ENCODE peak calls at places on chromosomes 2 and 18, in eight cellular contexts. One of them, this sample, is unnamed.

GRCh38 chr18:8696749-8697211 is 8.6 kb upstream of the MTCL1 start:
- DNase-seq in T-helper 1 cell: peak
- DNase-seq in NCI-H345: peak
- DNase-seq in neural progenitor cell: peak
- DNase-seq in fibroblast of pulmonary artery: peak
- DNase-seq in IMR-90: peak
- DNase-seq in activated T-helper 1 cell treated with anti-CD3 and anti-CD28 coated beads, Interleukin-12 subunit alpha, Interleukin-12 subunit beta, Interleukin-2, Interleukin-4 antibody, amounts not matched to agents 30 ng/mL and 10 ng/mL and 1 ng/mL, durations not matched to agents 14 hours and 24 hours and 36 hours: peak
- DNase-seq in Right ventricle myocardium superior: peak
- DNase-seq in this sample: peak

GRCh38 chr2:134866498-134867099 is 28.2 kb downstream of the ACMSD start:
- DNase-seq in activated T-helper 1 cell treated with anti-CD3 and anti-CD28 coated beads, Interleukin-12 subunit alpha, Interleukin-12 subunit beta, Interleukin-2, Interleukin-4 antibody, amounts not matched to agents 30 ng/mL and 10 ng/mL and 1 ng/mL, durations not matched to agents 14 hours and 24 hours and 36 hours: no peak
- DNase-seq in NCI-H345: no peak
- DNase-seq in IMR-90: peak
- DNase-seq in Right ventricle myocardium superior: no peak
- DNase-seq in T-helper 1 cell: no peak
- DNase-seq in neural progenitor cell: no peak
- DNase-seq in fibroblast of pulmonary artery: peak
- DNase-seq in this sample: no peak

GRCh38 chr2:201821080-201821479 is 14.7 kb downstream of the CDK15 start:
- DNase-seq in NCI-H345: no peak
- DNase-seq in activated T-helper 1 cell treated with anti-CD3 and anti-CD28 coated beads, Interleukin-12 subunit alpha, Interleukin-12 subunit beta, Interleukin-2, Interleukin-4 antibody, amounts not matched to agents 30 ng/mL and 10 ng/mL and 1 ng/mL, durations not matched to agents 14 hours and 24 hours and 36 hours: no peak
- DNase-seq in fibroblast of pulmonary artery: no peak
- DNase-seq in neural progenitor cell: no peak
- DNase-seq in IMR-90: no peak
- DNase-seq in T-helper 1 cell: no peak
- DNase-seq in Right ventricle myocardium superior: no peak
- DNase-seq in this sample: no peak

GRCh38 chr2:118221952-118222594 is 133.8 kb downstream of the INSIG2 start:
- DNase-seq in T-helper 1 cell: peak
- DNase-seq in neural progenitor cell: peak
- DNase-seq in NCI-H345: peak
- DNase-seq in Right ventricle myocardium superior: no peak
- DNase-seq in activated T-helper 1 cell treated with anti-CD3 and anti-CD28 coated beads, Interleukin-12 subunit alpha, Interleukin-12 subunit beta, Interleukin-2, Interleukin-4 antibody, amounts not matched to agents 30 ng/mL and 10 ng/mL and 1 ng/mL, durations not matched to agents 14 hours and 24 hours and 36 hours: peak
- DNase-seq in fibroblast of pulmonary artery: peak
- DNase-seq in IMR-90: peak
- DNase-seq in this sample: peak

GRCh38 chr2:129035992-129036391 is 717.3 kb upstream of the HS6ST1 start:
- DNase-seq in activated T-helper 1 cell treated with anti-CD3 and anti-CD28 coated beads, Interleukin-12 subunit alpha, Interleukin-12 subunit beta, Interleukin-2, Interleukin-4 antibody, amounts not matched to agents 30 ng/mL and 10 ng/mL and 1 ng/mL, durations not matched to agents 14 hours and 24 hours and 36 hours: no peak
- DNase-seq in T-helper 1 cell: no peak
- DNase-seq in NCI-H345: no peak
- DNase-seq in neural progenitor cell: no peak
- DNase-seq in fibroblast of pulmonary artery: no peak
- DNase-seq in IMR-90: no peak
- DNase-seq in Right ventricle myocardium superior: no peak
- DNase-seq in this sample: no peak

GRCh38 chr2:118102433-118103082 is 14.3 kb downstream of the INSIG2 start:
- DNase-seq in IMR-90: peak
- DNase-seq in T-helper 1 cell: no peak
- DNase-seq in fibroblast of pulmonary artery: peak
- DNase-seq in NCI-H345: no peak
- DNase-seq in neural progenitor cell: no peak
- DNase-seq in Right ventricle myocardium superior: no peak
- DNase-seq in activated T-helper 1 cell treated with anti-CD3 and anti-CD28 coated beads, Interleukin-12 subunit alpha, Interleukin-12 subunit beta, Interleukin-2, Interleukin-4 antibody, amounts not matched to agents 30 ng/mL and 10 ng/mL and 1 ng/mL, durations not matched to agents 14 hours and 24 hours and 36 hours: no peak
- DNase-seq in this sample: no peak

GRCh38 chr2:158297606-158298005 is 158.9 kb downstream of the CCDC148 start:
- DNase-seq in T-helper 1 cell: no peak
- DNase-seq in NCI-H345: no peak
- DNase-seq in activated T-helper 1 cell treated with anti-CD3 and anti-CD28 coated beads, Interleukin-12 subunit alpha, Interleukin-12 subunit beta, Interleukin-2, Interleukin-4 antibody, amounts not matched to agents 30 ng/mL and 10 ng/mL and 1 ng/mL, durations not matched to agents 14 hours and 24 hours and 36 hours: no peak
- DNase-seq in fibroblast of pulmonary artery: peak
- DNase-seq in neural progenitor cell: no peak
- DNase-seq in IMR-90: no peak
- DNase-seq in Right ventricle myocardium superior: no peak
- DNase-seq in this sample: no peak

GRCh38 chr2:41948397-41948763 is 99.4 kb upstream of the PKDCC start:
- DNase-seq in T-helper 1 cell: no peak
- DNase-seq in IMR-90: no peak
- DNase-seq in fibroblast of pulmonary artery: no peak
- DNase-seq in NCI-H345: no peak
- DNase-seq in activated T-helper 1 cell treated with anti-CD3 and anti-CD28 coated beads, Interleukin-12 subunit alpha, Interleukin-12 subunit beta, Interleukin-2, Interleukin-4 antibody, amounts not matched to agents 30 ng/mL and 10 ng/mL and 1 ng/mL, durations not matched to agents 14 hours and 24 hours and 36 hours: no peak
- DNase-seq in neural progenitor cell: peak
- DNase-seq in Right ventricle myocardium superior: no peak
- DNase-seq in this sample: no peak

GRCh38 chr2:74503506-74504475 is 3.7 kb downstream of the PCGF1 start:
- DNase-seq in Right ventricle myocardium superior: no peak
- DNase-seq in NCI-H345: no peak
- DNase-seq in IMR-90: no peak
- DNase-seq in activated T-helper 1 cell treated with anti-CD3 and anti-CD28 coated beads, Interleukin-12 subunit alpha, Interleukin-12 subunit beta, Interleukin-2, Interleukin-4 antibody, amounts not matched to agents 30 ng/mL and 10 ng/mL and 1 ng/mL, durations not matched to agents 14 hours and 24 hours and 36 hours: no peak
- DNase-seq in T-helper 1 cell: no peak
- DNase-seq in neural progenitor cell: no peak
- DNase-seq in fibroblast of pulmonary artery: peak
- DNase-seq in this sample: no peak

GRCh38 chr2:207119048-207119447 is 46.7 kb downstream of the KLF7 start:
- DNase-seq in NCI-H345: no peak
- DNase-seq in Right ventricle myocardium superior: no peak
- DNase-seq in IMR-90: no peak
- DNase-seq in T-helper 1 cell: no peak
- DNase-seq in fibroblast of pulmonary artery: no peak
- DNase-seq in neural progenitor cell: no peak
- DNase-seq in activated T-helper 1 cell treated with anti-CD3 and anti-CD28 coated beads, Interleukin-12 subunit alpha, Interleukin-12 subunit beta, Interleukin-2, Interleukin-4 antibody, amounts not matched to agents 30 ng/mL and 10 ng/mL and 1 ng/mL, durations not matched to agents 14 hours and 24 hours and 36 hours: no peak
- DNase-seq in this sample: no peak

GRCh38 chr2:69601179-69601612 is 42.3 kb downstream of the AAK1 start:
- DNase-seq in T-helper 1 cell: no peak
- DNase-seq in fibroblast of pulmonary artery: peak
- DNase-seq in Right ventricle myocardium superior: no peak
- DNase-seq in IMR-90: peak
- DNase-seq in NCI-H345: no peak
- DNase-seq in neural progenitor cell: no peak
- DNase-seq in activated T-helper 1 cell treated with anti-CD3 and anti-CD28 coated beads, Interleukin-12 subunit alpha, Interleukin-12 subunit beta, Interleukin-2, Interleukin-4 antibody, amounts not matched to agents 30 ng/mL and 10 ng/mL and 1 ng/mL, durations not matched to agents 14 hours and 24 hours and 36 hours: no peak
- DNase-seq in this sample: no peak

GRCh38 chr2:98588880-98589425 is 19.4 kb downstream of the COA5 start:
- DNase-seq in activated T-helper 1 cell treated with anti-CD3 and anti-CD28 coated beads, Interleukin-12 subunit alpha, Interleukin-12 subunit beta, Interleukin-2, Interleukin-4 antibody, amounts not matched to agents 30 ng/mL and 10 ng/mL and 1 ng/mL, durations not matched to agents 14 hours and 24 hours and 36 hours: no peak
- DNase-seq in neural progenitor cell: no peak
- DNase-seq in T-helper 1 cell: no peak
- DNase-seq in IMR-90: no peak
- DNase-seq in Right ventricle myocardium superior: no peak
- DNase-seq in fibroblast of pulmonary artery: no peak
- DNase-seq in NCI-H345: no peak
- DNase-seq in this sample: no peak

GRCh38 chr18:2916184-2916583 is 69.4 kb downstream of the EMILIN2 start:
- DNase-seq in activated T-helper 1 cell treated with anti-CD3 and anti-CD28 coated beads, Interleukin-12 subunit alpha, Interleukin-12 subunit beta, Interleukin-2, Interleukin-4 antibody, amounts not matched to agents 30 ng/mL and 10 ng/mL and 1 ng/mL, durations not matched to agents 14 hours and 24 hours and 36 hours: no peak
- DNase-seq in IMR-90: no peak
- DNase-seq in NCI-H345: no peak
- DNase-seq in fibroblast of pulmonary artery: no peak
- DNase-seq in Right ventricle myocardium superior: no peak
- DNase-seq in neural progenitor cell: no peak
- DNase-seq in T-helper 1 cell: no peak
- DNase-seq in this sample: no peak

GRCh38 chr2:234705108-234705507 is 208.2 kb upstream of the ARL4C start:
- DNase-seq in IMR-90: peak
- DNase-seq in T-helper 1 cell: no peak
- DNase-seq in NCI-H345: no peak
- DNase-seq in neural progenitor cell: no peak
- DNase-seq in activated T-helper 1 cell treated with anti-CD3 and anti-CD28 coated beads, Interleukin-12 subunit alpha, Interleukin-12 subunit beta, Interleukin-2, Interleukin-4 antibody, amounts not matched to agents 30 ng/mL and 10 ng/mL and 1 ng/mL, durations not matched to agents 14 hours and 24 hours and 36 hours: no peak
- DNase-seq in Right ventricle myocardium superior: no peak
- DNase-seq in fibroblast of pulmonary artery: no peak
- DNase-seq in this sample: no peak

GRCh38 chr2:101873543-101873942 is 118.2 kb upstream of the IL1R2 start:
- DNase-seq in IMR-90: no peak
- DNase-seq in fibroblast of pulmonary artery: peak
- DNase-seq in neural progenitor cell: no peak
- DNase-seq in T-helper 1 cell: no peak
- DNase-seq in activated T-helper 1 cell treated with anti-CD3 and anti-CD28 coated beads, Interleukin-12 subunit alpha, Interleukin-12 subunit beta, Interleukin-2, Interleukin-4 antibody, amounts not matched to agents 30 ng/mL and 10 ng/mL and 1 ng/mL, durations not matched to agents 14 hours and 24 hours and 36 hours: no peak
- DNase-seq in Right ventricle myocardium superior: no peak
- DNase-seq in NCI-H345: no peak
- DNase-seq in this sample: no peak

GRCh38 chr18:50192903-50193795 is 1.8 kb downstream of the MYO5B start:
- DNase-seq in NCI-H345: no peak
- DNase-seq in IMR-90: no peak
- DNase-seq in T-helper 1 cell: no peak
- DNase-seq in fibroblast of pulmonary artery: no peak
- DNase-seq in neural progenitor cell: peak
- DNase-seq in Right ventricle myocardium superior: no peak
- DNase-seq in activated T-helper 1 cell treated with anti-CD3 and anti-CD28 coated beads, Interleukin-12 subunit alpha, Interleukin-12 subunit beta, Interleukin-2, Interleukin-4 antibody, amounts not matched to agents 30 ng/mL and 10 ng/mL and 1 ng/mL, durations not matched to agents 14 hours and 24 hours and 36 hours: no peak
- DNase-seq in this sample: no peak

GRCh38 chr18:10094608-10095137 is 180.9 kb downstream of the VAPA start:
- DNase-seq in T-helper 1 cell: no peak
- DNase-seq in activated T-helper 1 cell treated with anti-CD3 and anti-CD28 coated beads, Interleukin-12 subunit alpha, Interleukin-12 subunit beta, Interleukin-2, Interleukin-4 antibody, amounts not matched to agents 30 ng/mL and 10 ng/mL and 1 ng/mL, durations not matched to agents 14 hours and 24 hours and 36 hours: no peak
- DNase-seq in IMR-90: no peak
- DNase-seq in neural progenitor cell: no peak
- DNase-seq in NCI-H345: no peak
- DNase-seq in Right ventricle myocardium superior: no peak
- DNase-seq in fibroblast of pulmonary artery: no peak
- DNase-seq in this sample: no peak

GRCh38 chr2:190407662-190408537 is at the start of gene MFSD6:
- DNase-seq in fibroblast of pulmonary artery: no peak
- DNase-seq in activated T-helper 1 cell treated with anti-CD3 and anti-CD28 coated beads, Interleukin-12 subunit alpha, Interleukin-12 subunit beta, Interleukin-2, Interleukin-4 antibody, amounts not matched to agents 30 ng/mL and 10 ng/mL and 1 ng/mL, durations not matched to agents 14 hours and 24 hours and 36 hours: peak
- DNase-seq in neural progenitor cell: peak
- DNase-seq in T-helper 1 cell: peak
- DNase-seq in Right ventricle myocardium superior: peak
- DNase-seq in IMR-90: no peak
- DNase-seq in NCI-H345: peak
- DNase-seq in this sample: peak

GRCh38 chr2:158718851-158719250 is 76.3 kb upstream of the DAPL1 start:
- DNase-seq in NCI-H345: no peak
- DNase-seq in activated T-helper 1 cell treated with anti-CD3 and anti-CD28 coated beads, Interleukin-12 subunit alpha, Interleukin-12 subunit beta, Interleukin-2, Interleukin-4 antibody, amounts not matched to agents 30 ng/mL and 10 ng/mL and 1 ng/mL, durations not matched to agents 14 hours and 24 hours and 36 hours: no peak
- DNase-seq in fibroblast of pulmonary artery: no peak
- DNase-seq in neural progenitor cell: no peak
- DNase-seq in T-helper 1 cell: no peak
- DNase-seq in Right ventricle myocardium superior: no peak
- DNase-seq in IMR-90: no peak
- DNase-seq in this sample: no peak

GRCh38 chr2:120218181-120218580 is 5.0 kb downstream of the TMEM185B start:
- DNase-seq in Right ventricle myocardium superior: no peak
- DNase-seq in fibroblast of pulmonary artery: no peak
- DNase-seq in IMR-90: no peak
- DNase-seq in NCI-H345: no peak
- DNase-seq in T-helper 1 cell: no peak
- DNase-seq in neural progenitor cell: no peak
- DNase-seq in activated T-helper 1 cell treated with anti-CD3 and anti-CD28 coated beads, Interleukin-12 subunit alpha, Interleukin-12 subunit beta, Interleukin-2, Interleukin-4 antibody, amounts not matched to agents 30 ng/mL and 10 ng/mL and 1 ng/mL, durations not matched to agents 14 hours and 24 hours and 36 hours: no peak
- DNase-seq in this sample: no peak

GRCh38 chr2:30300456-30301221 is 69.3 kb downstream of the LBH start:
- DNase-seq in IMR-90: peak
- DNase-seq in Right ventricle myocardium superior: no peak
- DNase-seq in fibroblast of pulmonary artery: peak
- DNase-seq in NCI-H345: no peak
- DNase-seq in activated T-helper 1 cell treated with anti-CD3 and anti-CD28 coated beads, Interleukin-12 subunit alpha, Interleukin-12 subunit beta, Interleukin-2, Interleukin-4 antibody, amounts not matched to agents 30 ng/mL and 10 ng/mL and 1 ng/mL, durations not matched to agents 14 hours and 24 hours and 36 hours: no peak
- DNase-seq in neural progenitor cell: peak
- DNase-seq in T-helper 1 cell: no peak
- DNase-seq in this sample: no peak

GRCh38 chr18:26487437-26487836 is 60.9 kb downstream of the KCTD1 start:
- DNase-seq in activated T-helper 1 cell treated with anti-CD3 and anti-CD28 coated beads, Interleukin-12 subunit alpha, Interleukin-12 subunit beta, Interleukin-2, Interleukin-4 antibody, amounts not matched to agents 30 ng/mL and 10 ng/mL and 1 ng/mL, durations not matched to agents 14 hours and 24 hours and 36 hours: no peak
- DNase-seq in IMR-90: no peak
- DNase-seq in neural progenitor cell: no peak
- DNase-seq in T-helper 1 cell: no peak
- DNase-seq in Right ventricle myocardium superior: no peak
- DNase-seq in fibroblast of pulmonary artery: peak
- DNase-seq in NCI-H345: no peak
- DNase-seq in this sample: no peak

GRCh38 chr18:13134551-13135401 is 83.8 kb upstream of the LDLRAD4 start:
- DNase-seq in IMR-90: no peak
- DNase-seq in fibroblast of pulmonary artery: no peak
- DNase-seq in Right ventricle myocardium superior: peak
- DNase-seq in NCI-H345: no peak
- DNase-seq in T-helper 1 cell: no peak
- DNase-seq in activated T-helper 1 cell treated with anti-CD3 and anti-CD28 coated beads, Interleukin-12 subunit alpha, Interleukin-12 subunit beta, Interleukin-2, Interleukin-4 antibody, amounts not matched to agents 30 ng/mL and 10 ng/mL and 1 ng/mL, durations not matched to agents 14 hours and 24 hours and 36 hours: no peak
- DNase-seq in neural progenitor cell: no peak
- DNase-seq in this sample: no peak

GRCh38 chr2:128313076-128313836 is 5.4 kb downstream of the HS6ST1 start:
- DNase-seq in T-helper 1 cell: no peak
- DNase-seq in activated T-helper 1 cell treated with anti-CD3 and anti-CD28 coated beads, Interleukin-12 subunit alpha, Interleukin-12 subunit beta, Interleukin-2, Interleukin-4 antibody, amounts not matched to agents 30 ng/mL and 10 ng/mL and 1 ng/mL, durations not matched to agents 14 hours and 24 hours and 36 hours: no peak
- DNase-seq in fibroblast of pulmonary artery: peak
- DNase-seq in Right ventricle myocardium superior: no peak
- DNase-seq in neural progenitor cell: no peak
- DNase-seq in IMR-90: peak
- DNase-seq in NCI-H345: no peak
- DNase-seq in this sample: no peak

GRCh38 chr2:54757496-54757895 is 34.0 kb downstream of the EML6 start:
- DNase-seq in T-helper 1 cell: no peak
- DNase-seq in fibroblast of pulmonary artery: peak
- DNase-seq in Right ventricle myocardium superior: no peak
- DNase-seq in activated T-helper 1 cell treated with anti-CD3 and anti-CD28 coated beads, Interleukin-12 subunit alpha, Interleukin-12 subunit beta, Interleukin-2, Interleukin-4 antibody, amounts not matched to agents 30 ng/mL and 10 ng/mL and 1 ng/mL, durations not matched to agents 14 hours and 24 hours and 36 hours: no peak
- DNase-seq in neural progenitor cell: no peak
- DNase-seq in IMR-90: peak
- DNase-seq in NCI-H345: no peak
- DNase-seq in this sample: peak

GRCh38 chr18:27206411-27206810 is 21.3 kb upstream of the CHST9 start:
- DNase-seq in Right ventricle myocardium superior: no peak
- DNase-seq in fibroblast of pulmonary artery: no peak
- DNase-seq in NCI-H345: no peak
- DNase-seq in activated T-helper 1 cell treated with anti-CD3 and anti-CD28 coated beads, Interleukin-12 subunit alpha, Interleukin-12 subunit beta, Interleukin-2, Interleukin-4 antibody, amounts not matched to agents 30 ng/mL and 10 ng/mL and 1 ng/mL, durations not matched to agents 14 hours and 24 hours and 36 hours: no peak
- DNase-seq in neural progenitor cell: no peak
- DNase-seq in IMR-90: no peak
- DNase-seq in T-helper 1 cell: no peak
- DNase-seq in this sample: no peak